ENCODE peak calls at places on chromosomes 2 and 18, in ten cellular contexts. L is NCI-H1105, M is HTR-8/SVneo, J is stomach, K is mucosa of gallbladder, O is NCI-H1694 treated with DMSO at 0.1 percent for 48 hours, D is left kidney, R is upper lobe of left lung, X is foreskin fibroblast, Y is right cardiac atrium. A is an unnamed sample.

GRCh38 chr2:225065882-225066281 is 23.6 kb upstream of the DOCK10 start:
- DNase-seq in L (no peak), D (no peak), M (no peak), K (no peak), Y (no peak), X (no peak), O (no peak), R (no peak), J (no peak), A (no peak)

GRCh38 chr2:206876176-206876575 is 63.1 kb upstream of the CPO start:
- DNase-seq in R (no peak), K (no peak), D (peak), J (no peak), Y (no peak), L (no peak), O (no peak), X (peak), M (no peak), A (no peak)

GRCh38 chr18:35045121-35045520 is 3.9 kb downstream of the MAPRE2 start:
- DNase-seq in R (no peak), K (no peak), O (no peak), X (peak), J (no peak), L (peak), M (no peak), Y (no peak), D (peak), A (peak)

GRCh38 chr2:33214857-33215256 is 261.6 kb upstream of the RASGRP3 start:
- DNase-seq in M (no peak), D (no peak), R (no peak), L (no peak), X (no peak), O (no peak), Y (no peak), K (no peak), J (no peak), A (no peak)

GRCh38 chr2:112690853-112691390 is 29.9 kb upstream of the NT5DC4 start:
- DNase-seq in X (peak), O (peak), R (peak), K (peak), M (peak), J (peak), D (peak), Y (peak), L (no peak), A (peak)

GRCh38 chr2:122634261-122634660 is 878.8 kb downstream of the TSN start:
- DNase-seq in O (no peak), K (no peak), Y (no peak), D (peak), M (no peak), L (no peak), X (peak), R (no peak), J (no peak), A (peak)

GRCh38 chr2:71506222-71506621 is 52.9 kb downstream of the DYSF start:
- DNase-seq in Y (no peak), R (no peak), O (no peak), X (no peak), M (no peak), L (no peak), D (no peak), K (no peak), J (no peak), A (no peak)

GRCh38 chr18:36212301-36212977 is 25.1 kb downstream of the MOCOS start:
- DNase-seq in L (no peak), O (no peak), Y (no peak), R (no peak), D (peak), K (no peak), M (no peak), J (no peak), X (peak), A (no peak)

GRCh38 chr2:84970266-84970955 is 550 bp upstream of the KCMF1 start:
- DNase-seq in D (peak), M (no peak), X (peak), K (peak), J (peak), L (peak), R (peak), Y (peak), O (no peak), A (no peak)

GRCh38 chr2:120740765-120741513 is 5.3 kb downstream of the GLI2 start:
- DNase-seq in R (peak), M (no peak), L (no peak), J (no peak), Y (no peak), O (no peak), K (no peak), X (no peak), D (peak), A (no peak)

GRCh38 chr18:79191956-79192355 is 122.8 kb downstream of the ATP9B start:
- DNase-seq in O (no peak), K (no peak), J (no peak), R (no peak), L (no peak), X (no peak), D (no peak), Y (no peak), M (no peak), A (no peak)

GRCh38 chr2:177405029-177405692 is 12.6 kb downstream of the AGPS start:
- DNase-seq in X (no peak), K (no peak), D (no peak), Y (no peak), R (no peak), L (no peak), J (no peak), M (no peak), O (no peak), A (no peak)

GRCh38 chr2:163565192-163565591 is 170.6 kb downstream of the FIGN start:
- DNase-seq in R (no peak), Y (no peak), D (no peak), L (no peak), K (no peak), X (no peak), M (no peak), J (no peak), O (no peak), A (no peak)

GRCh38 chr2:235946590-235946989 is 221.6 kb downstream of the GBX2 start:
- DNase-seq in O (no peak), X (no peak), D (no peak), K (no peak), J (no peak), R (no peak), Y (no peak), L (no peak), M (no peak), A (no peak)

GRCh38 chr18:55453186-55453585 is 134.8 kb downstream of the TCF4 start:
- DNase-seq in R (no peak), J (no peak), L (no peak), X (no peak), O (no peak), D (no peak), M (no peak), K (no peak), Y (no peak), A (no peak)

GRCh38 chr2:68124321-68124720 is 33.4 kb upstream of the PNO1 start:
- DNase-seq in M (no peak), O (no peak), X (peak), L (no peak), J (no peak), Y (no peak), R (no peak), D (no peak), K (no peak), A (peak)

GRCh38 chr2:178072383-178073301 is at the start of gene PDE11A:
- DNase-seq in O (peak), Y (peak), R (peak), L (peak), K (peak), M (peak), D (peak), J (peak), X (peak), A (peak)

GRCh38 chr2:200422532-200423262 is 87.2 kb downstream of the KCTD18 start:
- DNase-seq in L (no peak), D (no peak), Y (no peak), M (no peak), J (no peak), K (no peak), X (no peak), O (no peak), R (no peak), A (peak)

GRCh38 chr2:66561645-66562336 is 126.9 kb downstream of the MEIS1 start:
- DNase-seq in J (no peak), O (no peak), L (no peak), X (no peak), K (no peak), R (no peak), M (no peak), D (no peak), Y (no peak), A (no peak)

GRCh38 chr2:239537633-239538356 is 137.0 kb upstream of the HDAC4 start:
- DNase-seq in O (no peak), K (no peak), D (no peak), Y (no peak), M (no peak), J (no peak), X (no peak), R (no peak), L (no peak), A (no peak)

GRCh38 chr18:8943900-8944870 is 158.3 kb upstream of the NDUFV2 start:
- DNase-seq in M (no peak), R (no peak), K (no peak), O (no peak), J (no peak), D (no peak), X (peak), L (no peak), Y (no peak), A (peak)

GRCh38 chr2:224442092-224442999 is 40.4 kb upstream of the FAM124B start:
- DNase-seq in K (peak), O (no peak), D (peak), Y (peak), R (peak), L (no peak), J (no peak), X (peak), M (no peak), A (peak)

GRCh38 chr18:63773616-63774015 is 1.6 kb upstream of the SERPINB7 start:
- DNase-seq in K (no peak), O (no peak), R (no peak), L (no peak), D (no peak), M (no peak), J (no peak), X (no peak), Y (no peak), A (no peak)

GRCh38 chr2:8966123-8966908 is 37.2 kb downstream of the MBOAT2 start:
- DNase-seq in Y (no peak), J (no peak), X (peak), O (no peak), R (no peak), L (no peak), D (no peak), K (no peak), M (no peak), A (no peak)

GRCh38 chr18:75836516-75836915 is 409.0 kb upstream of the SMIM21 start:
- DNase-seq in R (no peak), M (no peak), J (no peak), X (no peak), O (no peak), K (no peak), L (no peak), Y (no peak), D (no peak), A (no peak)

GRCh38 chr2:84904717-84905174 is 710 bp upstream of the TMSB10 start:
- DNase-seq in X (peak), O (peak), L (no peak), R (no peak), D (peak), M (peak), Y (peak), K (peak), J (peak), A (no peak)

GRCh38 chr2:18976112-18976961 is 382.1 kb downstream of the OSR1 start:
- DNase-seq in J (no peak), D (peak), M (peak), O (no peak), Y (no peak), K (no peak), L (no peak), R (no peak), X (peak), A (peak)

GRCh38 chr2:114800371-114800770 is 357.9 kb downstream of the DPP10 start:
- DNase-seq in X (no peak), Y (no peak), M (no peak), K (no peak), D (no peak), J (no peak), R (no peak), O (no peak), L (no peak), A (no peak)

GRCh38 chr18:46411862-46412690 is 244.9 kb downstream of the LOXHD1 start:
- DNase-seq in Y (peak), D (peak), X (no peak), O (peak), L (no peak), J (no peak), R (no peak), M (no peak), K (peak), A (peak)

GRCh38 chr2:207901401-207901800 is 123.9 kb downstream of the PLEKHM3 start:
- DNase-seq in L (no peak), X (no peak), M (no peak), O (no peak), J (no peak), K (no peak), R (no peak), Y (no peak), D (no peak), A (no peak)

GRCh38 chr2:1563943-1564342 is 150.7 kb downstream of the TPO start:
- DNase-seq in M (no peak), X (no peak), D (no peak), J (no peak), Y (no peak), L (no peak), O (no peak), K (no peak), R (no peak), A (no peak)

A was measured in HFFc6.